ENCODE peak calls at places on chromosomes 11 and 22, in four cellular contexts. L is K562, H is SK-N-SH, Q is H1. N is an unnamed sample.
A peak's percentile ranks its signal among the peaks of the same experiment; 100 is the strongest.

GRCh38 chr22:35540600-35541253 is at the start of gene RASD2:
- DNase-seq in L (no peak), H (no peak), Q (peak; percentile 84), N (peak; percentile 56)

GRCh38 chr11:93633835-93634234 is 27.6 kb upstream of the CEP295 start:
- DNase-seq in L (no peak), H (no peak), Q (no peak), N (no peak)

GRCh38 chr11:73193251-73194033 is 24.6 kb upstream of the P2RY2 start:
- DNase-seq in L (no peak), H (no peak), Q (no peak), N (peak; percentile 9)

GRCh38 chr22:49530671-49531532 is 296.8 kb downstream of the BRD1 start:
- DNase-seq in L (no peak), H (no peak), Q (no peak), N (no peak)

GRCh38 chr11:47056261-47056915 is 119.8 kb downstream of the CSTPP1 start:
- DNase-seq in L (peak; percentile 75), H (no peak), Q (no peak), N (no peak)

GRCh38 chr22:20550851-20551744 is 43.7 kb downstream of the MED15 start:
- DNase-seq in L (no peak), H (no peak), Q (no peak), N (peak; percentile 25)

GRCh38 chr11:59754494-59754858 is 700 bp upstream of the STX3 start:
- DNase-seq in L (peak; percentile 33), H (peak; percentile 39), Q (no peak), N (peak; percentile 22)

GRCh38 chr11:78156081-78156844 is 16.8 kb upstream of the ALG8 start:
- DNase-seq in L (no peak), H (no peak), Q (no peak), N (no peak)

GRCh38 chr22:37749223-37749622 is 52.4 kb downstream of the TRIOBP start:
- DNase-seq in L (no peak), H (no peak), Q (no peak), N (no peak)

GRCh38 chr11:105635466-105635865 is 25.6 kb downstream of the GRIA4 start:
- DNase-seq in L (no peak), H (no peak), Q (no peak), N (no peak)

GRCh38 chr22:27692243-27692642 is 109.3 kb downstream of the MN1 start:
- DNase-seq in L (no peak), H (no peak), Q (no peak), N (no peak)

GRCh38 chr11:114026355-114026754 is 33.2 kb upstream of the ZBTB16 start:
- DNase-seq in L (peak; percentile 22), H (no peak), Q (no peak), N (peak; percentile 18)
- TF ChIP-seq TEAD4 in L (no peak), H (no peak), Q (no peak), N (no peak)

GRCh38 chr22:33921576-33922181 is 1.4 kb upstream of the LARGE1 start:
- DNase-seq in L (no peak), H (peak; percentile 84), Q (peak; percentile 92), N (peak; percentile 88)

GRCh38 chr22:33923033-33923432 is 2.8 kb upstream of the LARGE1 start:
- DNase-seq in L (no peak), H (no peak), Q (no peak), N (no peak)

GRCh38 chr22:33920927-33921575 is 775 bp upstream of the LARGE1 start:
- DNase-seq in L (peak; percentile 88), H (peak; percentile 96), Q (peak; percentile 100), N (peak; percentile 100)

GRCh38 chr22:33923660-33924246 is 3.5 kb upstream of the LARGE1 start:
- DNase-seq in L (peak; percentile 28), H (peak; percentile 60), Q (peak; percentile 76), N (peak; percentile 75)

DNA sequence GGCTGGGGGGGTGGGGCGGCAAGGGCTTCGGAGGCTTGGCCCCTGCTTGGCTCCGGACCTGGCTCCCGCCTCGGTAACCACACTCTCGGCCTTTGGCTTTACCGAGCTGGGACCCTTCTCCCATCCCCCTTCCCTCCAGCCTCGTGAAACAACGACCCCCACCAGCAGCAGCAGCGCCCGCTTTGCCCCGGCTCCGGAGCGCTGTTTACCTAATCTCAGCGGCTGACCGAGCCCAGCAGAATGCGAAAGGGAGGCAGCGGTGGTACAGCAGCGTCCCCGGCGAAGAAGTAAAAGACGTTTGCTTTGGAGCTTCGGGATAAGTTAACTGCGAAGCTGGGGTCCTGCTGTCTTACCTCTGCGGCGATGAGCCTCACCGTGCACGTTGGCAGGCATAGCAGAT is 2.0 kb upstream of the LARGE1 start:
- DNase-seq in L (no peak), H (no peak), Q (no peak), N (peak; percentile 74)
- TF ChIP-seq TEAD4 in L (no peak), H (no peak), Q (no peak), N (no peak)

GRCh38 chr11:108975641-108976071 is 310.8 kb downstream of the DDX10 start:
- DNase-seq in L (no peak), H (no peak), Q (no peak), N (no peak)
- TF ChIP-seq TEAD4 in L (no peak), H (no peak), Q (no peak), N (no peak)

GRCh38 chr11:19933801-19934488 is 221.3 kb downstream of the NAV2 start:
- DNase-seq in L (no peak), H (no peak), Q (no peak), N (no peak)

GRCh38 chr11:19936461-19936860 is 223.8 kb downstream of the DBX1 start:
- DNase-seq in L (no peak), H (no peak), Q (no peak), N (no peak)

GRCh38 chr11:19933132-19933735 is 220.6 kb downstream of the NAV2 start:
- DNase-seq in L (no peak), H (no peak), Q (no peak), N (no peak)

GRCh38 chr11:19935507-19935906 is 222.9 kb downstream of the NAV2 start:
- DNase-seq in L (no peak), H (no peak), Q (no peak), N (peak; percentile 46)

DNA sequence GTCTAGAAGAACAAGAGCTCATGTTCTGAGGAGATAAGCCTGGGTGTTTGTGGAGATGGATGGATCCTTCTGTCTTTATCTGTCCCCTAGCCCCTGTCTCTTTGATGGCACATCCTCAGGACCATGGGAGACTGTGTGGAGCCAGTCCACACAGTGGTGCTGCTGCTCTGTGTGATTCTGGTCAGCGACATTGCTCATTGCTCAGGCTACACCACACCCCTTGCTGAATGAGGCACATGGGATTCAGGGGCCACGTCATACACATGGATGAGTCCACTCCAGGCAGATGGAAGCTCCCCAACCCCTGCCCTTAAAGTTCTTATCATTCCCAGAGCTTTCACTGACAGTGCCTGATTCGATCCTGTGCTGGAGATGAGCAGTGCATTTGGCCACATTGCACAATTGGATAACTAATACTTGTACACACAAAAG is 222.2 kb downstream of the NAV2 start:
- DNase-seq in L (peak; percentile 47), H (no peak), Q (no peak), N (no peak)
- TF ChIP-seq TEAD4 in L (no peak), H (no peak), Q (no peak), N (no peak)

GRCh38 chr11:70786021-70786665 is 387.8 kb downstream of the CTTN start:
- DNase-seq in L (no peak), H (no peak), Q (no peak), N (no peak)

GRCh38 chr11:70785372-70785771 is 387.0 kb downstream of the CTTN start:
- DNase-seq in L (no peak), H (no peak), Q (no peak), N (no peak)

GRCh38 chr11:70783821-70784220 is 385.5 kb downstream of the CTTN start:
- DNase-seq in L (no peak), H (no peak), Q (no peak), N (no peak)

GRCh38 chr11:70790671-70791300 is 392.5 kb downstream of the CTTN start:
- DNase-seq in L (no peak), H (no peak), Q (peak; percentile 66), N (peak; percentile 57)

GRCh38 chr11:70788247-70789022 is 390.1 kb downstream of the CTTN start:
- DNase-seq in L (peak; percentile 44), H (no peak), Q (no peak), N (no peak)
- TF ChIP-seq TEAD4 in L (no peak), H (no peak), Q (no peak), N (no peak)

N was measured in WTC11.